ENCODE peak calls at places on chromosomes 16 and 17, in seven cellular contexts. K, J, F, O, Y, B and M are unnamed samples.

GRCh38 chr17:56172517-56172982 is 19.3 kb downstream of the ANKFN1 start:
- DNase-seq in K (no peak), J (no peak), F (no peak), O (no peak), Y (no peak), B (no peak), M (no peak)

GRCh38 chr17:57672971-57673370 is 72.1 kb downstream of the CCDC182 start:
- DNase-seq in K (no peak), J (peak), F (no peak), O (no peak), Y (no peak), B (no peak), M (peak)

GRCh38 chr16:47565454-47565853 is 104.3 kb downstream of the PHKB start:
- DNase-seq in K (peak), J (peak), F (no peak), O (no peak), Y (peak), B (peak), M (no peak)

GRCh38 chr16:46721885-46722284 is 26.3 kb downstream of the MYLK3 start:
- DNase-seq in K (no peak), J (no peak), F (no peak), O (no peak), Y (no peak), B (no peak), M (no peak)

GRCh38 chr17:27420211-27420950 is 35.9 kb upstream of the KSR1 start:
- DNase-seq in K (no peak), J (peak), F (no peak), O (no peak), Y (no peak), B (no peak), M (no peak)

GRCh38 chr16:1870365-1871082 is 1.4 kb downstream of the MEIOB start:
- DNase-seq in K (no peak), J (no peak), F (no peak), O (no peak), Y (peak), B (peak), M (no peak)

GRCh38 chr17:14903810-14904209 is 361.3 kb downstream of the PMP22 start:
- DNase-seq in K (no peak), J (no peak), F (no peak), O (no peak), Y (no peak), B (no peak), M (no peak)

GRCh38 chr16:48687421-48688038 is 77.5 kb upstream of the N4BP1 start:
- DNase-seq in K (peak), J (no peak), F (peak), O (peak), Y (peak), B (peak), M (no peak)

GRCh38 chr17:5422505-5422904 is 2.5 kb downstream of the RPAIN start:
- DNase-seq in K (no peak), J (no peak), F (no peak), O (no peak), Y (no peak), B (peak), M (no peak)

GRCh38 chr17:59641799-59642484 is 22.2 kb downstream of the CLTC start:
- DNase-seq in K (no peak), J (no peak), F (peak), O (no peak), Y (no peak), B (no peak), M (no peak)

GRCh38 chr17:69540356-69540755 is 125.9 kb downstream of the MAP2K6 start:
- DNase-seq in K (no peak), J (no peak), F (no peak), O (no peak), Y (no peak), B (peak), M (no peak)

GRCh38 chr17:75159196-75160031 is 5.1 kb upstream of the JPT1 start:
- DNase-seq in K (no peak), J (peak), F (no peak), O (no peak), Y (peak), B (peak), M (no peak)

GRCh38 chr17:82936768-82937171 is 96.9 kb upstream of the ZNF750 start:
- DNase-seq in K (no peak), J (peak), F (no peak), O (no peak), Y (no peak), B (no peak), M (peak)

GRCh38 chr17:57735707-57736106 is 9.4 kb downstream of the CCDC182 start:
- DNase-seq in K (no peak), J (no peak), F (peak), O (no peak), Y (no peak), B (no peak), M (no peak)

GRCh38 chr17:36947922-36948716 is 635 bp upstream of the AATF start:
- DNase-seq in K (no peak), J (no peak), F (no peak), O (no peak), Y (no peak), B (no peak), M (no peak)

GRCh38 chr16:50275428-50276127 is 9.2 kb downstream of the ADCY7 start:
- DNase-seq in K (no peak), J (no peak), F (peak), O (no peak), Y (no peak), B (no peak), M (no peak)

GRCh38 chr17:37147301-37147812 is 198.6 kb downstream of the AATF start:
- DNase-seq in K (no peak), J (no peak), F (peak), O (no peak), Y (peak), B (no peak), M (no peak)

GRCh38 chr16:56918467-56919012 is 13.4 kb upstream of the HERPUD1 start:
- DNase-seq in K (no peak), J (peak), F (no peak), O (no peak), Y (no peak), B (no peak), M (no peak)

GRCh38 chr17:50151937-50152547 is 1.6 kb upstream of the PPP1R9B start:
- DNase-seq in K (peak), J (peak), F (peak), O (peak), Y (peak), B (peak), M (no peak)

GRCh38 chr17:5446786-5447185 is 7.8 kb upstream of the C1QBP start:
- DNase-seq in K (no peak), J (no peak), F (no peak), O (no peak), Y (no peak), B (no peak), M (no peak)

GRCh38 chr17:4214142-4214541 is 49.6 kb downstream of the ANKFY1 start:
- DNase-seq in K (no peak), J (no peak), F (no peak), O (no peak), Y (no peak), B (no peak), M (no peak)

GRCh38 chr16:48054881-48055601 is 100.8 kb downstream of the ABCC12 start:
- DNase-seq in K (peak), J (no peak), F (peak), O (no peak), Y (peak), B (peak), M (no peak)

GRCh38 chr17:42061641-42062487 is 11.5 kb upstream of the C17orf113 start:
- DNase-seq in K (no peak), J (no peak), F (no peak), O (no peak), Y (no peak), B (no peak), M (no peak)

DNA sequence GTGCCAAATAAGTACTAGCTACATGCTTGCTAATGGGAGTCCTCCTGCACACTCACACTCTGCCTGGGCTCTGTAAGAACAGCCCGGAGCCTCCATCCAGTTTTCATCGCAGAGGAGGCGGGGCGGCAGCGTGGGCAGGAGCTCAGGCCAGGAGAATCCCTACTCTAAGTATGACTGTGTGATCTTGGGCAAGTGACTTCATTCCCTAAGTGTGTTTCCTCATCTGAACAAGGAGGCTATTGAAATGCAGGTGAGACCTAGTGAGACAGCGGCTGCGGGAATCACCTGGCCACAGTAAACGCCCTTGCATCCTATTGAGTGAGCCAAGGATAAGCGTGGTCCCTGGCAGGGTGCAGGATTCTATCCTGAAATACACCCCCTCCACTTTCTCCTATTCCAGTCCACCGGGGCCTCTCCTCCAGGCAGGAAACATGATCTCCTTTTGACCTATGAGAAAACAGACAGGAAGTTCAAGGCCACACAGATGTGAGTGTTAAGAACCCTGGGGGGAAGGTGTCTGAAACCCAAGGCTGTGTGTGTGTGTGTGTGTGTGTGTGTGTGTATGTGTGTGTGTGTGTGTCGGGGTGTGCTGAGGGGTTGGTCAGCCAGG is 5.2 kb upstream of the RAI1 start:
- DNase-seq in K (no peak), J (no peak), F (peak), O (no peak), Y (no peak), B (no peak), M (no peak)
- H3K27ac ChIP-seq in K (no peak), J (no peak), F (no peak), O (no peak), Y (no peak), B (no peak), M (no peak)

GRCh38 chr17:33676444-33676843 is 383.3 kb upstream of the ASIC2 start:
- DNase-seq in K (no peak), J (no peak), F (no peak), O (no peak), Y (no peak), B (no peak), M (no peak)

GRCh38 chr17:33680479-33680878 is 387.4 kb upstream of the ASIC2 start:
- DNase-seq in K (no peak), J (no peak), F (no peak), O (no peak), Y (no peak), B (no peak), M (no peak)

GRCh38 chr17:33671493-33671892 is 378.4 kb upstream of the ASIC2 start:
- DNase-seq in K (no peak), J (no peak), F (no peak), O (no peak), Y (no peak), B (no peak), M (no peak)

GRCh38 chr17:33674685-33675084 is 381.6 kb upstream of the ASIC2 start:
- DNase-seq in K (peak), J (peak), F (peak), O (peak), Y (peak), B (peak), M (no peak)
- TF ChIP-seq CTCF in K (no peak), J (peak), F (peak), O (peak), Y (peak), B (peak), M (peak)

GRCh38 chr17:73343168-73343634 is 31.4 kb upstream of the CDC42EP4 start:
- DNase-seq in K (no peak), J (peak), F (no peak), O (peak), Y (no peak), B (peak), M (no peak)
- H3K4me3 ChIP-seq in K (no peak), J (peak), F (no peak), O (no peak), Y (no peak), B (no peak), M (peak)

GRCh38 chr16:66898933-66899309 is 18.6 kb downstream of the PDP2 start:
- DNase-seq in K (no peak), J (no peak), F (no peak), O (no peak), Y (no peak), B (no peak), M (no peak)

GRCh38 chr16:66899310-66899944 is 19.1 kb downstream of the PDP2 start:
- DNase-seq in K (no peak), J (no peak), F (no peak), O (no peak), Y (no peak), B (peak), M (no peak)

GRCh38 chr16:66899945-66900688 is 18.6 kb downstream of the CDH16 start:
- DNase-seq in K (peak), J (peak), F (no peak), O (peak), Y (peak), B (peak), M (no peak)

GRCh38 chr16:66901626-66902025 is 17.1 kb downstream of the CDH16 start:
- DNase-seq in K (no peak), J (no peak), F (no peak), O (no peak), Y (no peak), B (no peak), M (no peak)

DNA sequence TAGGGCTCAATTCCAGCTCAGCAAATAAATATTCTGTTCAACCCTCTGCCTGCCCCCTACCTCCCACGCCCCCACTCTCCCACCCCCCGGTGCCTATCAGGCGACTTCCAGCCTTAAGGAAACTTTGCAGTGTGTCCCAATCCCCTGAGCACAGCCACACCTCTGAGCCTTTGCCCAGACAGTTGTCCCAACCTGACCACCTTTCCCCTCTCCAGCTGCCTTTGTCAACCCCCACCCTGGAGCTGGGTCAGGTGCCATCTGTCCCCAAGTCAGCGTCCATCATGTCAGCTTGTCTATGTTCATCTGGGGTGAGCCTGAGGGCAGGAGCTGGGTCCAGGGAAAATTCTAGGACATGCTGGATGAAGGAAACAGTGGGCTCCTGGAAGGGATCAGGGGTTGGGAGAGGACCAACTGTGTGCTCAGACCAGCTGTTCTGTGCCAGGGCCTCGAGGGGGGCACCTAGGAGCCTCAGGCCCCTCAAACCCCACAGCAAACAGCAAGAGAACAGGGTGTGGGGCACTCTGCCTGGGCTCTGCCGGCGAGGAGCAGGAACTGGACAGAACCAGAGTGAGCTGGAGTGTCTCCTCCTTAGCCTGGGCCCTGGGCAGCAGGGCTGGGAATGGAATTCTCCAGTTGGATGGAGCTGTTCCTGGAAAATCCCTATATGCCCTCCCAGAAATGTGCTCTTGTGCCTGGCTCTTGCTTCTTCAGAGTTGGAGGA is 17.8 kb downstream of the CDH16 start:
- DNase-seq in K (no peak), J (peak), F (no peak), O (peak), Y (no peak), B (no peak), M (no peak)
- H3K27ac ChIP-seq in K (no peak), J (peak), F (no peak), O (peak), Y (no peak), B (no peak), M (peak)

DNA sequence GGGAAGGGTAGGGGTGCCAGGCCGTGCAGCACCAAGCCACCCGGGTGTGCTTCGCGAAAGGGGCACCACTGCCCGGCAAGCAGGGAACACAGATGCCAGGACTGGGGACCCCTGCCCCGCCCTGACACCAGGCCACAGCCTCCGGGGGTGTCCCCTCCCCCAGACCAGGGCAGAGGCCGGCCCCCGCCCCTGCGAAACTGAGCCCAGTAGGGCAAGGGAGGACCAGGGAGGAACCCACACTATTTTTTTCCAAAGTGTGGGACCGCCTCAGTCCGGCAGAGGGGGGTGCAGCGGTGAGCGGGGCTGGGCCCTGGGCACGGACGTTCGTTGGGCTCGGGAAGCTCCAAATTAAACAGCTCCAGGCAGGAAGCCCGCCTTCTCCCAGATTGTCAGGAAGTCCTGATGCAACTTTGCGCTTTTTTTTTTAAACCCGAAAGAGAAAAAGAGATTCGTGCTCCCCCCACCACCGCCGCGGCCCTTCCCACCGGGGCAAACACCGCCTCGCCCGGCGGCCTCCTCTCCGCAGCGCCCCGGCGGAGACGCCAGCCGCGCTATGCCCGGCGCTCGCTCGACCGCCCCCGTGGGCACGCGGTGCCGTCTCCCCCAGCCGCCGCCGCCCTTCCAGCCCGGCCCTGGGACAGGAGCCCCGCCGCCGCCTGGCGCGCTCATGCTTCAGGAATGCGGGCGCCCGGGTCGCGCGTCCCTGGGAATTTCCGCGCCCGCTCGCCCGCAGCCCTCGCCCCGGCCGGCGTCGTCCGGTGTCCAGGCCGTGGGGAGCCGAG is 755 bp downstream of the PIEZO1 start:
- DNase-seq in K (no peak), J (peak), F (peak), O (peak), Y (peak), B (peak), M (peak)
- TF ChIP-seq CTCF in K (no peak), J (peak), F (peak), O (peak), Y (peak), B (peak), M (peak)

DNA sequence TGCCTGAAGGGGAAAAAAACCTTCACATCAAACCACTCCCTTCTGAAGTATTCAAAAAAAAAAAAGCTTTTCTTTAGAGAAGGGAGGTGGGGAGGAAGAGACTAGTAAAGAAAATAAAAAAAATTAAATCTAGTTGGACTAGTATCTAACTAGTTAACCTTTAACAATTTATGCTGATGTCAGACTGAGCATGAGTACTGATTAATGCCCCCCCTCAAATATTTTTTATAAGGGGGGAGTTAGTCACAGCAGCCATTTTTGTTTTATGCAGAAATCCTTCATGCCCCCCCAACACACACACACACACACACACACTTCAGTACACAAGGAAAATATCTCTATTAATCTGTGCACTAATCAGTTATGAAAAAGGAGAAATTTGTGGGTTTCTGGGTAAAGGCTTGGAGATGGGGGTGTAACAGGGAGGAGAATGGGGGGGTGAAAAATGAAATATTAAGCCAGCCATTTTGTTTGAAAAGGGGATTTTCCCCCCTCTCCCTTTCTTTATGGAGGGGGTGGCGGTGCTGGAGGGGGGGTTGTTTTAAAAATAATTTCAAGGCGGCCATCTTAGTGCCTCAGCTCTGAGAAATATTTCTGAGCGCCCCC is 4.7 kb upstream of the CHD3 start:
- DNase-seq in K (no peak), J (no peak), F (no peak), O (no peak), Y (peak), B (peak), M (peak)
- H3K4me3 ChIP-seq in K (no peak), J (peak), F (no peak), O (peak), Y (peak), B (no peak), M (peak)

GRCh38 chr16:10694306-10694705 is 424 bp downstream of the TEKT5 start:
- DNase-seq in K (no peak), J (no peak), F (no peak), O (no peak), Y (no peak), B (no peak), M (no peak)

GRCh38 chr16:10688726-10689125 is 6.0 kb downstream of the TEKT5 start:
- DNase-seq in K (no peak), J (no peak), F (no peak), O (no peak), Y (no peak), B (no peak), M (no peak)

GRCh38 chr16:10692470-10692869 is 2.3 kb downstream of the TEKT5 start:
- DNase-seq in K (no peak), J (no peak), F (no peak), O (no peak), Y (no peak), B (no peak), M (no peak)

GRCh38 chr16:10694830-10695229 is at the start of gene TEKT5:
- DNase-seq in K (no peak), J (no peak), F (no peak), O (no peak), Y (no peak), B (no peak), M (no peak)

GRCh38 chr16:10693889-10694288 is 841 bp downstream of the TEKT5 start:
- DNase-seq in K (no peak), J (no peak), F (no peak), O (no peak), Y (no peak), B (no peak), M (no peak)
- H3K27ac ChIP-seq in K (no peak), J (no peak), F (no peak), O (no peak), Y (no peak), B (no peak), M (no peak)

GRCh38 chr17:78448356-78448993 is 70.0 kb downstream of the PGS1 start:
- DNase-seq in K (no peak), J (no peak), F (no peak), O (no peak), Y (no peak), B (no peak), M (no peak)
- TF ChIP-seq CTCF in K (no peak), J (no peak), F (peak), O (no peak), Y (no peak), B (no peak), M (no peak)